ENCODE peak calls at places on chromosomes 7 and 10, in six cellular contexts. Z, J, A, F, Y and U are unnamed samples.

GRCh38 chr7:3234851-3235250 is 66.2 kb upstream of the SDK1 start:
- DNase-seq in Z (no peak), J (no peak), A (no peak), F (no peak), Y (no peak), U (no peak)

GRCh38 chr7:56447864-56448693 is 331.9 kb upstream of the NUPR2 start:
- DNase-seq in Z (no peak), J (no peak), A (peak), F (no peak), Y (no peak), U (no peak)

GRCh38 chr7:157425761-157426160 is 89.0 kb downstream of the DNAJB6 start:
- DNase-seq in Z (no peak), J (no peak), A (no peak), F (no peak), Y (no peak), U (no peak)

GRCh38 chr10:97483526-97483925 is 14.7 kb downstream of the MMS19 start:
- DNase-seq in Z (no peak), J (no peak), A (no peak), F (no peak), Y (no peak), U (peak)

GRCh38 chr10:76547352-76547972 is 1090.1 kb downstream of the KCNMA1 start:
- DNase-seq in Z (peak), J (peak), A (peak), F (peak), Y (peak), U (peak)

GRCh38 chr10:71088054-71088453 is 124.3 kb upstream of the UNC5B start:
- DNase-seq in Z (no peak), J (no peak), A (no peak), F (no peak), Y (no peak), U (no peak)

GRCh38 chr10:111128331-111129167 is 51.7 kb downstream of the ADRA2A start:
- DNase-seq in Z (peak), J (no peak), A (peak), F (no peak), Y (no peak), U (no peak)

GRCh38 chr10:124636271-124636993 is 107.7 kb downstream of the FAM53B start:
- DNase-seq in Z (no peak), J (no peak), A (no peak), F (peak), Y (no peak), U (no peak)

GRCh38 chr7:104973909-104974415 is 40.0 kb upstream of the KMT2E start:
- DNase-seq in Z (no peak), J (no peak), A (no peak), F (no peak), Y (no peak), U (peak)

GRCh38 chr10:120942806-120943413 is 91.7 kb downstream of the WDR11 start:
- DNase-seq in Z (peak), J (peak), A (peak), F (peak), Y (peak), U (peak)

GRCh38 chr7:144256112-144256511 is 8.5 kb downstream of the OR2A7 start:
- DNase-seq in Z (peak), J (no peak), A (no peak), F (peak), Y (no peak), U (peak)

GRCh38 chr10:26881600-26882331 is 21.0 kb upstream of the ABI1 start:
- DNase-seq in Z (peak), J (peak), A (peak), F (no peak), Y (no peak), U (peak)

GRCh38 chr10:29955308-29955935 is 104.0 kb downstream of the JCAD start:
- DNase-seq in Z (peak), J (no peak), A (no peak), F (no peak), Y (no peak), U (no peak)

GRCh38 chr7:151187409-151188251 is 580 bp upstream of the ASB10 start:
- DNase-seq in Z (no peak), J (no peak), A (no peak), F (no peak), Y (no peak), U (no peak)

GRCh38 chr7:158808126-158808525 is 21.2 kb downstream of the ESYT2 start:
- DNase-seq in Z (no peak), J (no peak), A (no peak), F (no peak), Y (no peak), U (no peak)

GRCh38 chr7:124667312-124667711 is 98.3 kb downstream of the GPR37 start:
- DNase-seq in Z (no peak), J (no peak), A (no peak), F (no peak), Y (no peak), U (no peak)

GRCh38 chr10:9828110-9828509 is 1189.6 kb upstream of the CELF2 start:
- DNase-seq in Z (no peak), J (no peak), A (no peak), F (no peak), Y (no peak), U (no peak)

GRCh38 chr7:75830978-75831377 is 17.4 kb upstream of the CCL24 start:
- DNase-seq in Z (no peak), J (no peak), A (no peak), F (no peak), Y (no peak), U (no peak)

GRCh38 chr7:137932881-137933269 is 69.0 kb downstream of the CREB3L2 start:
- DNase-seq in Z (peak), J (no peak), A (no peak), F (no peak), Y (no peak), U (peak)

GRCh38 chr7:44385384-44386138 is 60.2 kb upstream of the CAMK2B start:
- DNase-seq in Z (no peak), J (no peak), A (no peak), F (no peak), Y (no peak), U (no peak)

GRCh38 chr7:26515462-26515861 is 223.8 kb downstream of the SNX10 start:
- DNase-seq in Z (no peak), J (no peak), A (no peak), F (no peak), Y (no peak), U (no peak)

GRCh38 chr10:70575874-70576802 is 26.4 kb downstream of the PRF1 start:
- DNase-seq in Z (peak), J (peak), A (peak), F (no peak), Y (no peak), U (no peak)

GRCh38 chr10:95560288-95561199 is 627 bp downstream of the SORBS1 start:
- DNase-seq in Z (no peak), J (no peak), A (peak), F (peak), Y (no peak), U (peak)

GRCh38 chr7:4549681-4550080 is 132.4 kb upstream of the FOXK1 start:
- DNase-seq in Z (no peak), J (no peak), A (no peak), F (no peak), Y (no peak), U (no peak)

GRCh38 chr10:22475857-22476600 is 130.7 kb downstream of the SPAG6 start:
- DNase-seq in Z (peak), J (no peak), A (no peak), F (peak), Y (no peak), U (no peak)

GRCh38 chr7:34486371-34486770 is 171.6 kb upstream of the NPSR1 start:
- DNase-seq in Z (no peak), J (no peak), A (no peak), F (no peak), Y (no peak), U (no peak)

GRCh38 chr10:24462889-24463552 is 254.1 kb downstream of the KIAA1217 start:
- DNase-seq in Z (peak), J (no peak), A (no peak), F (no peak), Y (no peak), U (no peak)

GRCh38 chr10:28730031-28730778 is 52.9 kb downstream of the BAMBI start:
- DNase-seq in Z (no peak), J (no peak), A (no peak), F (no peak), Y (no peak), U (no peak)

GRCh38 chr7:98329100-98329871 is 47.8 kb downstream of the BRI3 start:
- DNase-seq in Z (no peak), J (no peak), A (peak), F (no peak), Y (no peak), U (no peak)

GRCh38 chr7:149460493-149461330 is at the start of gene ZNF777:
- DNase-seq in Z (peak), J (peak), A (peak), F (peak), Y (peak), U (peak)

GRCh38 chr10:94292448-94293118 is 70.2 kb downstream of the NOC3L start:
- DNase-seq in Z (no peak), J (no peak), A (no peak), F (no peak), Y (no peak), U (peak)

GRCh38 chr7:85160223-85160622 is 26.6 kb downstream of the SEMA3D start:
- DNase-seq in Z (no peak), J (no peak), A (no peak), F (no peak), Y (no peak), U (peak)

GRCh38 chr10:26043469-26043868 is 109.4 kb downstream of the MYO3A start:
- DNase-seq in Z (no peak), J (no peak), A (no peak), F (no peak), Y (no peak), U (no peak)

GRCh38 chr10:123145542-123146012 is 2.4 kb upstream of the HMX2 start:
- DNase-seq in Z (no peak), J (no peak), A (no peak), F (peak), Y (no peak), U (no peak)

GRCh38 chr7:6273380-6273837 is 985 bp upstream of the CYTH3 start:
- DNase-seq in Z (no peak), J (peak), A (no peak), F (no peak), Y (no peak), U (no peak)

GRCh38 chr10:71268751-71269150 is 50.3 kb upstream of the SLC29A3 start:
- DNase-seq in Z (no peak), J (no peak), A (no peak), F (no peak), Y (no peak), U (no peak)

GRCh38 chr7:100493476-100494264 is 9.9 kb downstream of the NYAP1 start:
- DNase-seq in Z (no peak), J (peak), A (peak), F (peak), Y (no peak), U (peak)

GRCh38 chr10:82889703-82890102 is 1014.7 kb downstream of the NRG3 start:
- DNase-seq in Z (no peak), J (no peak), A (no peak), F (no peak), Y (no peak), U (no peak)
- TF ChIP-seq JUN in Z (no peak), J (no peak), A (no peak), F (no peak), Y (no peak), U (no peak)

GRCh38 chr10:14562197-14562596 is 212.5 kb downstream of the FAM107B start:
- DNase-seq in Z (no peak), J (no peak), A (no peak), F (no peak), Y (no peak), U (no peak)

GRCh38 chr10:14562615-14563214 is 212.0 kb downstream of the FAM107B start:
- DNase-seq in Z (no peak), J (no peak), A (no peak), F (no peak), Y (no peak), U (no peak)

GRCh38 chr10:14560794-14561765 is 213.6 kb downstream of the FAM107B start:
- DNase-seq in Z (no peak), J (no peak), A (no peak), F (no peak), Y (no peak), U (no peak)

GRCh38 chr10:14558025-14558424 is 216.7 kb downstream of the FAM107B start:
- DNase-seq in Z (no peak), J (no peak), A (no peak), F (no peak), Y (no peak), U (no peak)

DNA sequence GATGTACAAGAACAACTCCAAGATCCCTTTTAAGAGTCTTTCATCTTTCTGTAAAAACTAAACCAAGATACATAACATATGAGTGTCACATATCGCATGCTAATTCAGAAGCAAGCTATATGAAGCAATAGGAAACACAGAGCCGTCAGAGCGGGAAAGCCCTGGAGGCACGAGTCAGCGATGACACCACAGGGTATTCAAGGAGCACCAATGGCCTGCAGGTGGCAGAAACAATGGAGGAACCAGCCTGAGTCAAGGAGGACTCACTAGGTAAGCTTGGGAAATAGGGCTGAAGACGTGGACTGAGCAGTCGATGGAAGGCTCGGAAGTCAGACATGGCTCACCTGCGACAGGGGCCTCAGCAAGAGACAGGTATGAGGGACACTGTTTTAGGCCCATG is 214.4 kb downstream of the FAM107B start:
- DNase-seq in Z (peak), J (no peak), A (no peak), F (peak), Y (no peak), U (peak)
- TF ChIP-seq JUN in Z (no peak), J (no peak), A (no peak), F (no peak), Y (no peak), U (peak)

GRCh38 chr10:132489053-132489703 is 48.4 kb upstream of the INPP5A start:
- DNase-seq in Z (no peak), J (no peak), A (no peak), F (peak), Y (no peak), U (no peak)
- TF ChIP-seq JUN in Z (no peak), J (no peak), A (no peak), F (no peak), Y (no peak), U (no peak)

GRCh38 chr7:16889851-16890443 is 8.2 kb upstream of the AGR3 start:
- DNase-seq in Z (no peak), J (no peak), A (no peak), F (no peak), Y (no peak), U (no peak)
- TF ChIP-seq JUN in Z (no peak), J (no peak), A (no peak), F (no peak), Y (no peak), U (no peak)

GRCh38 chr10:117375360-117376147 is at the start of gene PDZD8:
- DNase-seq in Z (peak), J (peak), A (peak), F (peak), Y (peak), U (peak)

GRCh38 chr10:117370205-117370604 is 5.0 kb downstream of the PDZD8 start:
- DNase-seq in Z (peak), J (no peak), A (no peak), F (no peak), Y (no peak), U (no peak)

GRCh38 chr10:117373848-117374505 is 1.3 kb downstream of the PDZD8 start:
- DNase-seq in Z (peak), J (no peak), A (peak), F (no peak), Y (no peak), U (peak)

DNA sequence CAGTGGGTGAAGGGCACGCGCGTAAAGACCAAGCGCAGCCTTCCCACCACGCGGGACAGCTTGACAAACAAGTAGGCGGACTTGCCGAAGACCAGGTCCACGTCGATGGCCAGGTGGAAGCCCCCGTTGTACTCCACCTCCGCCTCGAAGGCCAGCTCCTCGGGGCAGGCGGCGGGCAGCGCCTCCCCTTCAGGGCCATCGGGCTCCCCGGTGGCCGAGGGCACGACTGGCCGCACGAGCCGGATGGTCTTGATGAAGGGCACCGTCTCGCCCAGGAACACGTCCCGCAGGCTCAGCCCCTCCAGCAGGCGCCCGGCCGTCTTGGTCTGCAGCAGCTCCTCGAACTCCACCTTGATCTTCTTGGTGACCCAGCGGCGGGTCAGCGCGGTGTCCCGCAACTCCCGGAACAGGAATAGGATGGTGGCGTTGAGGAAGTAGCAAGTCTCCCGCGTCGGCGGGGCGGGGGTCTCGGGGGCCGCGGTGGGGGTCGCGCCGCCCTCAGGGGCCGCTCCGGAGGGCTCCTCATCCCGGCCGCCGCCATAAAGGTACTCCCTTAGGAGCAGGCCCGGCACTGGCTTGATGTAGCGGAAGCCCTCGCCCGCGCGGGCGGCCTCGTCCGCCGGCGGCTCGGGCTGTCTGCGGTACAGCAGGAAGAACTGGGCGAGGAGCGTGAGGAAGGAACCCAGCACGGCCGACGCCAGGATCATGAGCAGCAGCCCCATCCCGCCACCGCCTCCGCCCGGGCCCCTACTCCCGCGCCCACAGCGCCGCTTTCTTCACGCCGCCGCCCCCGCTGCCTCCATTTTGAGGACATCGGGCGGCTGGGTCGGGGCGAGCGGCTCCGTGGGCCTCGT is 507 bp downstream of the PDZD8 start:
- DNase-seq in Z (peak), J (no peak), A (no peak), F (peak), Y (no peak), U (peak)
- TF ChIP-seq JUN in Z (no peak), J (no peak), A (no peak), F (peak), Y (no peak), U (no peak)